ENCODE peak calls at places on chromosomes 16 and 17, in six cellular contexts. V is CD4-positive, CD25-positive, alpha-beta regulatory T cell; B is right lobe of liver; T is heart right ventricle; X is RWPE2; J is right cardiac atrium. O is an unnamed sample.

GRCh38 chr17:78379134-78379497 is 667 bp downstream of the PGS1 start:
- ATAC-seq in V (no peak), B (no peak), T (no peak), X (peak; percentile 46), J (no peak), O (peak; percentile 24)

GRCh38 chr16:57672416-57672815 is 4.3 kb downstream of the ADGRG3 start:
- ATAC-seq in V (no peak), B (no peak), T (no peak), X (no peak), J (no peak), O (no peak)

GRCh38 chr16:49833055-49833454 is 22.9 kb downstream of the ZNF423 start:
- ATAC-seq in V (no peak), B (peak; percentile 65), T (peak; percentile 71), X (no peak), J (peak; percentile 64), O (peak; percentile 73)

GRCh38 chr16:88477631-88478030 is 24.6 kb downstream of the ZFPM1 start:
- ATAC-seq in V (no peak), B (no peak), T (no peak), X (no peak), J (no peak), O (no peak)

GRCh38 chr17:65973237-65973636 is 218.7 kb downstream of the CEP112 start:
- ATAC-seq in V (no peak), B (no peak), T (no peak), X (no peak), J (no peak), O (no peak)

GRCh38 chr16:85005278-85006069 is 5.9 kb downstream of the ZDHHC7 start:
- ATAC-seq in V (no peak), B (no peak), T (peak; percentile 50), X (peak; percentile 58), J (peak; percentile 54), O (peak; percentile 81)

GRCh38 chr17:82566129-82566995 is 46.8 kb downstream of the FOXK2 start:
- ATAC-seq in V (no peak), B (peak; percentile 52), T (peak; percentile 18), X (no peak), J (peak; percentile 23), O (no peak)

GRCh38 chr16:19843371-19843770 is 41.3 kb downstream of the GPRC5B start:
- ATAC-seq in V (no peak), B (no peak), T (no peak), X (no peak), J (no peak), O (no peak)

GRCh38 chr16:65122974-65123845 is 1.3 kb upstream of the CDH11 start:
- ATAC-seq in V (no peak), B (peak; percentile 26), T (peak; percentile 61), X (peak; percentile 40), J (peak; percentile 78), O (peak; percentile 69)

GRCh38 chr17:44053130-44053872 is 13.2 kb downstream of the LSM12 start:
- ATAC-seq in V (no peak), B (peak; percentile 89), T (peak; percentile 93), X (no peak), J (peak; percentile 75), O (no peak)

GRCh38 chr16:4713663-4714501 is 20.2 kb downstream of the ANKS3 start:
- ATAC-seq in V (no peak), B (no peak), T (no peak), X (no peak), J (peak; percentile 14), O (no peak)

GRCh38 chr16:87686697-87687570 is 78.9 kb downstream of the KLHDC4 start:
- ATAC-seq in V (no peak), B (no peak), T (no peak), X (no peak), J (no peak), O (no peak)

GRCh38 chr17:17536702-17537101 is 40.5 kb upstream of the RASD1 start:
- ATAC-seq in V (no peak), B (no peak), T (no peak), X (no peak), J (no peak), O (no peak)

GRCh38 chr17:20267459-20267842 is 199.9 kb downstream of the LGALS9B start:
- ATAC-seq in V (no peak), B (no peak), T (no peak), X (peak; percentile 19), J (no peak), O (no peak)

GRCh38 chr16:54460254-54460860 is 173.8 kb upstream of the IRX3 start:
- ATAC-seq in V (no peak), B (no peak), T (no peak), X (no peak), J (no peak), O (no peak)

GRCh38 chr17:55219939-55220338 is 44.8 kb upstream of the HLF start:
- ATAC-seq in V (no peak), B (peak; percentile 51), T (no peak), X (no peak), J (no peak), O (no peak)

GRCh38 chr16:28166394-28167208 is 45.2 kb downstream of the XPO6 start:
- ATAC-seq in V (no peak), B (no peak), T (no peak), X (peak; percentile 99), J (no peak), O (no peak)

GRCh38 chr16:89319883-89320716 is 102.6 kb downstream of the ZNF778 start:
- ATAC-seq in V (no peak), B (peak; percentile 66), T (peak; percentile 50), X (peak; percentile 70), J (peak; percentile 65), O (peak; percentile 34)

GRCh38 chr17:60354223-60354622 is 37.7 kb downstream of the USP32 start:
- ATAC-seq in V (no peak), B (peak; percentile 53), T (no peak), X (peak; percentile 76), J (no peak), O (no peak)

GRCh38 chr16:69274699-69275235 is 36.4 kb upstream of the VPS4A start:
- ATAC-seq in V (no peak), B (no peak), T (no peak), X (no peak), J (no peak), O (no peak)

GRCh38 chr16:53055603-53056527 is 1.1 kb downstream of the CHD9 start:
- ATAC-seq in V (no peak), B (peak; percentile 5), T (peak; percentile 49), X (no peak), J (peak; percentile 35), O (peak; percentile 16)

GRCh38 chr17:28717578-28718316 is at the start of gene RAB34:
- ATAC-seq in V (peak; percentile 18), B (peak; percentile 2), T (peak; percentile 15), X (peak; percentile 64), J (peak; percentile 49), O (peak; percentile 57)

GRCh38 chr16:8299635-8300034 is 290.7 kb downstream of the TMEM114 start:
- ATAC-seq in V (no peak), B (no peak), T (no peak), X (no peak), J (no peak), O (no peak)

GRCh38 chr17:37087683-37088082 is 138.9 kb downstream of the AATF start:
- ATAC-seq in V (no peak), B (no peak), T (no peak), X (no peak), J (no peak), O (no peak)

GRCh38 chr17:41347872-41348760 is 2.5 kb downstream of the KRT33A start:
- ATAC-seq in V (no peak), B (no peak), T (no peak), X (peak; percentile 14), J (no peak), O (no peak)

DNA sequence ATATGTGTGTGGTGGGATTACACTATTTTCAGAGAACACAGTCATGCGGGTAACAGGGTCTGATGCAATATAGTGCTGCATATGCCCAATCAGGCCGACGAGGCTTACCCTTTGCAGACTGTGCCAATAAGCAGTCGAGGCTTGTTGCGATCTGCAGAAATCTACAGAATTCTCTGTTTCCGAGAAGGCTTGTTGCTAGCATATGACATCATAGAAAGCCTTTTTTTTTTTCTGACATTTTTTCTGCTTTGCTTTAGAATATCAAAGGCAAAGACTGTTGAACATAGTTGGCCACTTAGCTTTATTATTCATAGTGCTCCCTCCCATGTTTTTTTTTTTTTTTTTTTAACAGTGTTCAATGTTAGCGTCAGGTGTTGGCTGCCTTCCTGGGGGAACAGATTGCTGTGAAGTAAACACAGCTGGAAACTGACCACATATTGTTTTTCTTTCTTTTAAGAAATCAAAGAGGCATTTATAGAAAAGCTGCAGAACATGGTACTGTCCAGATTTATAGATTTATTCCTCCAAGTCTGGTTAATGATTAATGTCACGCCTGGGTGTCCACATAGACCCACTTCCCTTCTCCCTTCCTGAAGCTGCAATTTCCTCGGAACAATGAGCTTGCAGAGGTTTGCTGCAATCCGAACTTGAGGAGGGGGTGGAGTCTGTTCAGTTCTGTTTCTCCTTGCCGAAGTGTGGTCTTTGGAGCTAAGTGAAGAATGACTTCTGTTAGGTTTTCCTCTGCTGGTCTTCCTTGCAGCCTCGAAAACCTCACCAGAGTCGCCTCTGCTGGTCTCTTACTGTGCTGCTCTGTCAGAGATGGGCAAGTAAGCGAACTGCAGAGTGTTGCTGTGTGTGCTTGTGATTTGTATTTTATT is 87.3 kb downstream of the MAP2K6 start:
- ATAC-seq in V (no peak), B (peak; percentile 81), T (peak; percentile 72), X (no peak), J (peak; percentile 75), O (peak; percentile 65)
- H3K27ac ChIP-seq in V (no peak overlapping the region), B (peak overlapping the region; percentile 34), T (peak overlapping the region; percentile 57), X (no peak overlapping the region), J (peak overlapping the region; percentile 56), O (peak overlapping the region; percentile 29)

DNA sequence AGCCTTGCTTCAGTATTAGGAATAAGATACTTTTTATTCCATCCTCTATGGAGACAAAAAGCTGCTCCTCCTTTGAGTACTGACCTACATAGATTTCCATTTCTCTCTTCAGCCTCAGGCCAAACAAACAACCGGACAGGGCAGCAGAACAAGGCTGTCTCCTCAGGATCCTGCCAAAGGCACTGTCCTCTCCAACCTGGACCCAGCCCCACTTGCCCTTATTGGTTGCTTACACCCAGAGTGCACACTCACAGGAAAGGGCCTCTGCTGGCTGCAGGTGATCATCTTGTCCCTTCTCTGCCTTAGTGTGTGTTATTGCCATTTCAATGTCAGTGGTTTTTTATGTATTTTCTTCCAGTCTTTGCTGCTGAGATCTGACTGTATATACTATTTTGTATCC is 26.6 kb downstream of the LIG3 start:
- ATAC-seq in V (no peak), B (peak; percentile 41), T (no peak), X (no peak), J (no peak), O (no peak)
- H3K27ac ChIP-seq in V (no peak overlapping the region), B (no peak overlapping the region), T (no peak overlapping the region), X (no peak overlapping the region), J (no peak overlapping the region), O (no peak overlapping the region)

GRCh38 chr17:9108166-9108565 is 86.9 kb downstream of the NTN1 start:
- ATAC-seq in V (no peak), B (no peak), T (no peak), X (no peak), J (no peak), O (no peak)
- H3K27ac ChIP-seq in V (no peak overlapping the region), B (no peak overlapping the region), T (no peak overlapping the region), X (no peak overlapping the region), J (no peak overlapping the region), O (peak overlapping the region; percentile 22)

DNA sequence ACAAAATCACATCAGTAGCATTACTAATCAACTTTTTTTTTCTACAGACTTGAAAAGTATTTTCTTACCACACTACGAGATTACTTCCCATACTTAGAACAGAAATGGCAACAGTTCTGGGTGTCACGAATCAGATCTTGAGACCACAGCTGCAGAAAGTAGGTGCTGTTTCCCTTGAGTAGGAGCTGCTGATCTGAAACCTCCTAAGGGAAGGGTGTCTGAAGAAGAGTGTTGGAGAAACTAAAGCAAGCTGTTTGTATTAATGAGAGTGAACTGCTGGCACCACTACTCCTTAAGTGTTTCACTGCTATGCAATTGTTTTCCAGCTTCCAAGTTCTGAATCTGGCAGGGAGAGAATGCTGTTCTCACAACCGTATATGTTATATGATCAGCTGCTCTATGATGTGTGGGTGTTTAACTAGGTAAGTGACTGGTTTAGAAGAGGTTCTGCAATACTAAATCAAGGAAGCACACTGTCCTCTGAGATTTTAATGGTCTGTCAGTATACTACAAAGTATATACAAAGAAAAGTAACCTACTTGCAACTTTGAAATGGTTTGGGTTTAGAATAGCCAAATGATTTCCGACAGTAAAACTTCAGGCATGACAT is 3.3 kb downstream of the ZNF652 start:
- ATAC-seq in V (no peak), B (no peak), T (no peak), X (no peak), J (no peak), O (no peak)
- H3K27ac ChIP-seq in V (peak overlapping the region; percentile 57), B (no peak overlapping the region), T (no peak overlapping the region), X (no peak overlapping the region), J (no peak overlapping the region), O (peak overlapping the region; percentile 39)

O was measured in gastroesophageal sphincter.